ENCODE peak calls at places on chromosomes 12 and 14, in five cellular contexts. P is A549, J is body of pancreas, X is adrenal gland, W is HCT116. K is an unnamed sample.

GRCh38 chr14:45252356-45253069 is 489 bp downstream of the MIS18BP1 start:
- DNase-seq in J (no peak), X (no peak), P (peak; percentile 38), W (no peak), K (no peak)

GRCh38 chr14:69951263-69951662 is 72.0 kb downstream of the SMOC1 start:
- DNase-seq in X (no peak), J (no peak), W (no peak), P (no peak), K (no peak)

GRCh38 chr12:9906888-9907287 is 25.3 kb downstream of the CLEC2A start:
- DNase-seq in J (no peak), P (no peak), W (no peak), X (no peak), K (no peak)

GRCh38 chr12:93322784-93323183 is 54.9 kb upstream of the NUDT4 start:
- DNase-seq in X (no peak), J (no peak), P (peak; percentile 12), W (no peak), K (no peak)

GRCh38 chr12:94550964-94551363 is 91.3 kb upstream of the CEP83 start:
- DNase-seq in P (no peak), X (no peak), W (no peak), J (no peak), K (no peak)

GRCh38 chr14:103508521-103508920 is 14.1 kb downstream of the CKB start:
- DNase-seq in P (no peak), J (no peak), X (no peak), W (no peak), K (no peak)

GRCh38 chr12:131122631-131123030 is 168.9 kb downstream of the ADGRD1 start:
- DNase-seq in P (no peak), X (no peak), W (no peak), J (no peak), K (no peak)

GRCh38 chr12:60168441-60168840 is 572.6 kb downstream of the SLC16A7 start:
- DNase-seq in P (peak; percentile 73), X (no peak), W (no peak), J (no peak), K (no peak)

GRCh38 chr12:56725723-56726102 is 614 bp upstream of the NACA start:
- DNase-seq in W (no peak), P (no peak), X (no peak), J (no peak), K (no peak)

GRCh38 chr12:108087900-108088299 is 41.2 kb upstream of the WSCD2 start:
- DNase-seq in P (no peak), W (no peak), X (no peak), J (no peak), K (no peak)

GRCh38 chr12:80086025-80086424 is 13.3 kb upstream of the OTOGL start:
- DNase-seq in P (no peak), J (no peak), W (no peak), X (no peak), K (no peak)

GRCh38 chr14:56608682-56609081 is 29.1 kb downstream of the TMEM260 start:
- DNase-seq in W (peak; percentile 19), J (no peak), P (peak; percentile 4), X (no peak), K (no peak)

GRCh38 chr14:47149326-47149725 is 497.7 kb upstream of the RPL10L start:
- DNase-seq in W (no peak), J (no peak), P (no peak), X (no peak), K (no peak)

GRCh38 chr12:132513070-132513398 is 23.1 kb downstream of the FBRSL1 start:
- DNase-seq in X (no peak), J (no peak), P (no peak), W (no peak), K (no peak)

GRCh38 chr12:113077057-113077858 is 20.7 kb downstream of the DTX1 start:
- DNase-seq in J (no peak), W (no peak), P (peak; percentile 34), X (no peak), K (no peak)

GRCh38 chr12:46409342-46409741 is 36.8 kb upstream of the SLC38A2 start:
- DNase-seq in P (no peak), J (no peak), X (no peak), W (no peak), K (no peak)

GRCh38 chr12:122403115-122403770 is 19.2 kb downstream of the CLIP1 start:
- DNase-seq in P (peak; percentile 45), X (no peak), J (no peak), W (no peak), K (no peak)

GRCh38 chr12:11684393-11684792 is 34.9 kb downstream of the ETV6 start:
- DNase-seq in X (no peak), J (no peak), P (no peak), W (no peak), K (no peak)

GRCh38 chr14:74988131-74988530 is 14.6 kb upstream of the EIF2B2 start:
- DNase-seq in J (no peak), X (no peak), P (peak; percentile 54), W (peak; percentile 45), K (peak; percentile 84)

DNA sequence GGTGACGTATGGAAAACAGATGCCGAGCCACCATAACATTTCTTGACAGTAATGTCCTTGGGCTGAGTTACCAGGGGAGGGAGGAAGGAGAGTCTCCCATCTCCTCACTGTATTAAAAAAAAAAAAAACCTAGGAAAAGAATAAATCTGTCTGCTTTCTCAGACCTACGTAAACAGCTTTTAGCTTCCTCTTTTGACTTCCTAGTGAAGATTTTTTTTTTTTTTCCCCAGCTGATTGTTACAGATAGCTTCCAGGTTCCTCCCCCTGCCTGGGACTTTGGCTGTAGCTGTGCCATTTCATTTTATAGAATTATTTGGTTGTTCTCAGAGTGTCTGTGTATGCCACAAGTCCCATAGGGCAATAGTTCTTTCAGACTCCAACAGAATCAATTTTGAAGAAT is 23.0 kb upstream of the GNS start:
- DNase-seq in J (peak; percentile 16), W (no peak), P (no peak), X (no peak), K (no peak)
- H3K4me3 ChIP-seq in J (no peak overlapping the region), W (peak overlapping the region; percentile 78), P (no peak overlapping the region), X (no peak overlapping the region), K (no peak overlapping the region)

GRCh38 chr12:33438890-33439586 is 581 bp downstream of the SYT10 start:
- DNase-seq in W (no peak), J (no peak), X (no peak), P (no peak), K (peak; percentile 0)
- H3K4me3 ChIP-seq in W (no peak overlapping the region), J (no peak overlapping the region), X (no peak overlapping the region), P (peak overlapping the region; percentile 30), K (peak overlapping the region; percentile 38)

DNA sequence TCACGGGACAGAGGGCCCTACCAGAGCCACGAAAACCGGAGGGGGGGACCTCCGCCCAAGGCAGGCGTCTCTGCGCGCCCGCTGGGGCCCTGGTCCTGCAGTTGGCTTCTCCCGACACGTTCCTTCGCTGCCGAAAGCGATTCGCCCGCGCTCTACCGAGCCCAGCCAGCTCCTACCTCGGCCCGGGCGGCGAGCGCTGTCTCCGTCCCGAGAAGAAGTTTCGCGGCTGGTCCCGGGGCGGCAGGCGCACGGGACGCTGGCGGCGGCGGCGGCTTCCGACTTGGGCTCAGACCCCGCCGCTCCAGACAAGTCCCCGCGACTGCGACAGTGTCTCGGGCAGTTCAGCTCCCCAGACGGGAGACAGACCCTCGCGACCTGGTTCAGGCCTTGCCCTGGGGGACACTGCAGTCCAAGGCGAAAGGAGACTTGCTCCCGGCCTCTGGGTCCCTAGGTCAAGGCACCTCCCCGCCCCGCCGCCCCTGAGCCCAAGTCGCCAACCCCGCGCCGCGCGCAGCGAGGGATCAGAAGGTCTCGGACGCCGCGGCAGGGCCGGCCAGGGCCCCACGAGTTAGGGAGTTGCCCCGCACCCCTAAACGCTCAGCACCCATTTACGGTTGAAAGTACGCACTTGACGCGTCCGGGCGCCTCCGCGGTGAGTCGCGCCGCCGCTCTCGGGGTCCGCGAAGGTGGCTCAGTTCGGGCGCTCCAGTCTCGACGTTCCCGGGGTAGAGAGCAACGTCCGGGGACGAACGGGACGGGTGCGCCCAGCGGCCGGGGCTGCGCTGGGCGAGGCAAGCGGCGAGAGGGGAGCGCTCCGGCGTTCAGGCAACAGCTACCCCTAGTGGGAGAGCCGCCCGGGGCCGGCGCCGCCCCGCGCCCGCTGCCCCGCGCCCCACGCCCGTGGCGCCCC is 1.4 kb upstream of the DIO3 start:
- DNase-seq in W (no peak), J (peak; percentile 52), P (no peak), X (no peak), K (no peak)
- H3K4me3 ChIP-seq in W (no peak overlapping the region), J (no peak overlapping the region), P (no peak overlapping the region), X (no peak overlapping the region), K (no peak overlapping the region)

DNA sequence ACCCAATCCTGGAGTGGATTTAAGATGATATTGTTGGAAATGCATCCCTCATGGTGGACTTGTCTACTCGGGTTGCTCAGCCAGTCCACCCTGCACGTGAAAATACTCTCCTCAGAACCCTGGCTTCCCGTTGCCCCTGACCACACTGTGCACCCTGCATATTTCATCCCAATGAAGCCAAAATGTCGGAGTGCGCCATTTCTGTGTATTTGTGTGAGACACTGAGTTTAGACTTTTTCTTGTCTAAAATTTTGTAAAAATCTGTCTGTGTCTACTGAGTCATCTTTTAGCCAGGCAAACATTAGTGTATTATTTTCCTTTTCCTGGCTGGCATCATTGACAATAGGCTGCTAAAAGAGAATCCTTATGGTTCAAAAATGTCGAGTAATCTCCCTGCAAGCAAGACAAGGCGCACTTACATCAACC is 485 bp upstream of the PNMA1 start:
- DNase-seq in J (no peak), P (no peak), X (no peak), W (no peak), K (no peak)
- H3K4me3 ChIP-seq in J (no peak overlapping the region), P (peak overlapping the region; percentile 73), X (no peak overlapping the region), W (peak overlapping the region; percentile 63), K (peak overlapping the region; percentile 92)

GRCh38 chr14:33932526-33933292 is 18.2 kb downstream of the EGLN3 start:
- DNase-seq in W (no peak), P (no peak), J (no peak), X (no peak), K (no peak)
- H3K4me3 ChIP-seq in W (no peak overlapping the region), P (no peak overlapping the region), J (no peak overlapping the region), X (no peak overlapping the region), K (no peak overlapping the region)

DNA sequence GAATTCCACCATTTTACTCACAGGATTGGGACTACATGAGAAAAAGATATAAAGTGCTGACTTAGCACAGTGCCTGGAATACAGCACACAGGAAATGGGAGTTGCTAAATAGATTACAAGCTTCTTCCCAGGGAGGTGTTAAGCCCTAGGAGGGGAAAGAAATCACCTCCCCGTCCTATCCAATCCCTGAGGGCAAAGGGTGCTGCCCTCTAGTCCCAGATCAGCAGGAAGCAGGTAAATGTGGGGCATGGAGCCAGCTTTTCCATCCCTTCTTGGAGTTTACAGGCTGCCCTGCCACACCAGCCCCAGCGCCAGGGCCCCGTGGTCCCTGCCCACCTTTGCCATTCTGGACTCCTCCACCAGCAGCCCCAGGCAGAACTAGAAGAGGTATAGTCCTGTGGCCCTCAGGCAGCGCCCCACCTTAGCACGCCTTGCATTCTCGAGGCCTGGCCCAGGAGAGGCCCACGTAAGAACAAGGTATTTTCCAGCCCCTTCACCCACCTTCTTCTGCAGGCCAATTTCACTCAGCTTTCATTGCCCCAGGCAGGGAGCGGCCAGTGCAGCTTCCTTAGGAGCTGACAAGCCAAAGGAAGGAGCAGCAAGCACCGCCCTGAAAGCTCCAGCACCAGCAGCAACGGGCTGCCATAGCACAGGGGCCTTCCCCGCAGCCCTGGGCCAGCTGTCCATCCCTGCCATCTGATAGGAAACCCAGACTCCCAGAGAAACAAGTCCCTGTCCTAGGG is 28.8 kb upstream of the RPLP0 start:
- DNase-seq in W (no peak), X (no peak), J (no peak), P (peak; percentile 62), K (no peak)
- H3K4me3 ChIP-seq in W (peak overlapping the region; percentile 58), X (no peak overlapping the region), J (no peak overlapping the region), P (peak overlapping the region; percentile 16), K (peak overlapping the region; percentile 35)

GRCh38 chr14:67446371-67447032 is 34.5 kb upstream of the PLEK2 start:
- DNase-seq in W (no peak), J (no peak), P (no peak), X (no peak), K (no peak)
- H3K4me3 ChIP-seq in W (no peak overlapping the region), J (no peak overlapping the region), P (no peak overlapping the region), X (no peak overlapping the region), K (no peak overlapping the region)